ENCODE peak calls at places on chromosome 19, in nine cellular contexts. I is keratinocyte, A is neural progenitor cell, V is PC-9, P is HCT116, U is left lung, J is astrocyte of the spinal cord, W is cardiac muscle cell, K is WTC11. C is an unnamed sample.

GRCh38 chr19:53545271-53546065 is 7.5 kb downstream of the ZNF331 start:
- DNase-seq in I (no peak), A (no peak), V (peak), P (no peak), U (no peak), J (peak), W (no peak), K (no peak), C (no peak)

GRCh38 chr19:40689339-40690049 is 957 bp downstream of the NUMBL start:
- DNase-seq in I (no peak), A (peak), V (no peak), P (no peak), U (peak), J (no peak), W (no peak), K (peak), C (no peak)

GRCh38 chr19:35715981-35716734 is 1.6 kb upstream of the KMT2B start:
- DNase-seq in I (no peak), A (peak), V (peak), P (no peak), U (peak), J (no peak), W (no peak), K (no peak), C (no peak)

GRCh38 chr19:19697589-19697988 is 28.9 kb downstream of the ZNF101 start:
- DNase-seq in I (no peak), A (no peak), V (no peak), P (no peak), U (no peak), J (no peak), W (no peak), K (no peak), C (no peak)

GRCh38 chr19:46798713-46799112 is 10.3 kb upstream of the SLC1A5 start:
- DNase-seq in I (no peak), A (no peak), V (no peak), P (no peak), U (no peak), J (no peak), W (no peak), K (no peak), C (no peak)

GRCh38 chr19:13784731-13785452 is 10.4 kb upstream of the ZSWIM4 start:
- DNase-seq in I (no peak), A (peak), V (peak), P (peak), U (peak), J (peak), W (peak), K (peak), C (no peak)

GRCh38 chr19:33461256-33462111 is 60.1 kb downstream of the PEPD start:
- DNase-seq in I (no peak), A (no peak), V (no peak), P (no peak), U (no peak), J (no peak), W (no peak), K (no peak), C (no peak)

GRCh38 chr19:47699360-47699917 is 13.8 kb upstream of the EHD2 start:
- DNase-seq in I (no peak), A (peak), V (no peak), P (no peak), U (no peak), J (no peak), W (peak), K (peak), C (peak)

GRCh38 chr19:3292958-3293529 is 68.6 kb downstream of the CELF5 start:
- DNase-seq in I (no peak), A (no peak), V (no peak), P (no peak), U (no peak), J (no peak), W (no peak), K (no peak), C (no peak)

GRCh38 chr19:40703029-40703755 is 12.7 kb upstream of the NUMBL start:
- DNase-seq in I (no peak), A (no peak), V (no peak), P (no peak), U (no peak), J (no peak), W (no peak), K (no peak), C (no peak)

GRCh38 chr19:34088292-34088691 is 84.0 kb upstream of the LSM14A start:
- DNase-seq in I (no peak), A (no peak), V (no peak), P (no peak), U (no peak), J (no peak), W (no peak), K (no peak), C (no peak)

GRCh38 chr19:33450689-33451088 is 70.9 kb downstream of the PEPD start:
- DNase-seq in I (no peak), A (no peak), V (no peak), P (no peak), U (peak), J (no peak), W (no peak), K (no peak), C (no peak)

GRCh38 chr19:27746691-27747380 is 1466.1 kb downstream of the UQCRFS1 start:
- DNase-seq in I (no peak), A (peak), V (no peak), P (no peak), U (no peak), J (no peak), W (peak), K (peak), C (no peak)

GRCh38 chr19:35212241-35212640 is 16.3 kb downstream of the FAM187B start:
- DNase-seq in I (no peak), A (no peak), V (no peak), P (no peak), U (no peak), J (no peak), W (no peak), K (no peak), C (no peak)

GRCh38 chr19:2775556-2776430 is 7.3 kb downstream of the SGTA start:
- DNase-seq in I (no peak), A (no peak), V (no peak), P (no peak), U (peak), J (peak), W (peak), K (no peak), C (no peak)

GRCh38 chr19:29724102-29724641 is 9.1 kb upstream of the C19orf12 start:
- DNase-seq in I (no peak), A (peak), V (no peak), P (no peak), U (no peak), J (peak), W (peak), K (peak), C (no peak)

GRCh38 chr19:4745986-4746385 is 22.3 kb upstream of the DPP9 start:
- DNase-seq in I (no peak), A (no peak), V (no peak), P (no peak), U (no peak), J (no peak), W (no peak), K (no peak), C (no peak)

GRCh38 chr19:4748589-4748988 is 24.9 kb upstream of the DPP9 start:
- DNase-seq in I (no peak), A (no peak), V (no peak), P (no peak), U (no peak), J (no peak), W (no peak), K (no peak), C (no peak)

GRCh38 chr19:4744451-4745170 is 21.0 kb upstream of the DPP9 start:
- DNase-seq in I (no peak), A (no peak), V (no peak), P (no peak), U (peak), J (peak), W (peak), K (no peak), C (no peak)

GRCh38 chr19:4749870-4750269 is 26.2 kb upstream of the DPP9 start:
- DNase-seq in I (no peak), A (no peak), V (no peak), P (no peak), U (no peak), J (no peak), W (no peak), K (no peak), C (no peak)

GRCh38 chr19:4748185-4748584 is 24.5 kb upstream of the DPP9 start:
- DNase-seq in I (no peak), A (no peak), V (no peak), P (no peak), U (no peak), J (no peak), W (no peak), K (no peak), C (no peak)
- TF ChIP-seq CTCF in I (no peak), A (no peak), V (no peak), P (no peak), U (no peak), J (no peak), W (no peak), K (no peak), C (no peak)

GRCh38 chr19:39212377-39212742 is 8.3 kb upstream of the SYCN start:
- DNase-seq in I (no peak), A (peak), V (no peak), P (peak), U (peak), J (no peak), W (peak), K (peak), C (no peak)
- TF ChIP-seq CTCF in I (peak), A (peak), V (peak), P (peak), U (peak), J (peak), W (peak), K (peak), C (peak)

DNA sequence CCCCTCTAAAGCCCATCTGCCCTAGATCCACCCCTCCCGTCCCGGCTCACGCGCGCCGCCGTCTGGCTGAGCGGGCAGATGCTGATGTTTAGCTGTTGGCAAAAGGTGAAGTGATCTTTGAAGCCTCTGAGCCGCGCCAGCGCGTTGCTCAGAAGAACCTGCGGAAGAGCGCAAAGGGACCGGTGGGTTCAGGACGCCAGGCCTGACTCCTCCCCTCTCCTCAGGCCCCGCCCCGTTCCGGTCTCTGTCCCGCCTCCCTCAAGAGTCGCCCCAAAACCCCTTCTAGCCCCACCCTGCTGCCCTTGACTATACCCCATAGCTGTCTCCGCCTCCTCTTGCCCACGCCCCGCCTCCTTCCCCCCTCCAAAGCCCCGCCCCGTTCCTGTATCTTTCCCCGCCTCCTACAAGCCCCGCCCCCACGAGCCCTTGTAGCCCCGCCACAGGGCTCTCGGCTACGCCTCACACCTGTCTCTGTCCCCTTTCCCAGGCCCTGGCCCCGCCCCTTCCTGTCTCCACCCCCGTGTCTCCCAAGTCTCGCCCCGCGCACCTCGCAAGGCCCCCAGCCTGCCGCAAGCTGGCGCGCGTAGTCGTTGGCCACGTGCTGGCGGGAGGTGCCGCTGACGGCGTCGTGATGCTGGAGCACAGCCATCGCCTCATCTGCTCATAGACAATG is 9.5 kb downstream of the MAN2B1 start:
- DNase-seq in I (no peak), A (no peak), V (no peak), P (no peak), U (no peak), J (no peak), W (no peak), K (peak), C (no peak)
- TF ChIP-seq CTCF in I (no peak), A (no peak), V (no peak), P (no peak), U (no peak), J (peak), W (peak), K (peak), C (no peak)

GRCh38 chr19:843180-843835 is 2.5 kb downstream of the PRTN3 start:
- DNase-seq in I (no peak), A (peak), V (no peak), P (no peak), U (no peak), J (no peak), W (no peak), K (peak), C (no peak)
- TF ChIP-seq CTCF in I (no peak), A (peak), V (no peak), P (peak), U (no peak), J (no peak), W (no peak), K (no peak), C (no peak)

DNA sequence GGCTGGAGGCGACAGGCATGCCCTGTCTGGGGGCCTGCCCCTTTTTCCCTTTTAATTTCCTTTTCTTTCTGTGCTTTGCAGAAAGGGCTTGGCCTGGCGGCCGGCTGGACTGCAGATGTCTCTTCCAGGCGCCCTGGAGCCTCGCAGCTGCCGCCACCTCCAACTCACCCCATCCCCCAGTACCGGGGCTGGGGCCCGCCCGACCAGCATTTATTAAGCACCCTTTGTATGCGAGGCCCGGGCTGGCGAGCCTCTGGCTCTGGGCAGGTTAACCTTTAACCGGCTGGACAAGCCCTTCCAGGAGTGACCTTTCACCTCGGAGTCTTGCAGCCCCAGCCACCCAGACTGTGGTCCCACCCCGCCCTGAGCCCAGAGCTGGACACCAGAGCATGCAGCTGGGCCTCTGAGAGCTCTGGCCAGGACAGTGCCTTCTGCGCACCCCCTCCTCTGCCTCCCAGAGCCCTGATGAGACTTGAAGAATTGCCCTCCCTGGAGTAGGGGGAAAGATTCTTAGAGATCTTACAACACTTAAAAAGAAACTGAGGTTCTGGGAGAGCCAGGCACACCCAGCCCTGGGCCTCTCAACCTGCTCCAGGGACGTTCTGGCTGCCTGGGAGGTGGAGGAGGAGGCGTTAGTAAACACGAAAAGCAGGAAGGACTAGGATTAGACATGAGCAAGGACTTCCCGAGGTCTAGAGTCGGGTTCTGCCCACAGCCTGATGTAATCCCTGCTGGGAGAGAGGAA is 1.1 kb upstream of the NR2F6 start:
- DNase-seq in I (no peak), A (no peak), V (peak), P (no peak), U (peak), J (peak), W (peak), K (no peak), C (no peak)
- TF ChIP-seq CTCF in I (no peak), A (no peak), V (no peak), P (no peak), U (no peak), J (no peak), W (no peak), K (no peak), C (no peak)

GRCh38 chr19:50861025-50861424 is 6.3 kb downstream of the KLK3 start:
- DNase-seq in I (no peak), A (no peak), V (no peak), P (no peak), U (no peak), J (no peak), W (no peak), K (no peak), C (no peak)

GRCh38 chr19:50859849-50860248 is 5.1 kb downstream of the KLK3 start:
- DNase-seq in I (no peak), A (no peak), V (no peak), P (no peak), U (no peak), J (no peak), W (no peak), K (no peak), C (no peak)

GRCh38 chr19:50857366-50857765 is 2.7 kb downstream of the KLK3 start:
- DNase-seq in I (no peak), A (no peak), V (no peak), P (no peak), U (no peak), J (no peak), W (no peak), K (no peak), C (no peak)

GRCh38 chr19:50861496-50862286 is 7.0 kb downstream of the KLK3 start:
- DNase-seq in I (no peak), A (no peak), V (no peak), P (no peak), U (no peak), J (no peak), W (no peak), K (no peak), C (no peak)

DNA sequence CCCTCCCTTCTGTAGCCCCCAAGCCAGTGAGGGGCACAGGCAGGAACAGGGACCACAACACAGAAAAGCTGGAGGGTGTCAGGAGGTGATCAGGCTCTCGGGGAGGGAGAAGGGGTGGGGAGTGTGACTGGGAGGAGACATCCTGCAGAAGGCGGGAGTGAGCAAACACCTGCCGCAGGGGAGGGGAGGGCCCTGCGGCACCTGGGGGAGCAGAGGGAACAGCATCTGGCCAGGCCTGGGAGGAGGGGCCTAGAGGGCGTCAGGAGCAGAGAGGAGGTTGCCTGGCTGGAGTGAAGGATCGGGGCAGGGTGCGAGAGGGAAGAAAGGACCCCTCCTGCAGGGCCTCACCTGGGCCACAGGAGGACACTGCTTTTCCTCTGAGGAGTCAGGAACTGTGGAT is 4.2 kb downstream of the KLK3 start:
- DNase-seq in I (no peak), A (no peak), V (no peak), P (no peak), U (no peak), J (no peak), W (no peak), K (peak), C (no peak)
- TF ChIP-seq CTCF in I (no peak), A (no peak), V (no peak), P (no peak), U (no peak), J (no peak), W (no peak), K (no peak), C (no peak)

GRCh38 chr19:45505996-45506245 is 1.4 kb upstream of the VASP start:
- DNase-seq in I (no peak), A (no peak), V (no peak), P (no peak), U (no peak), J (no peak), W (no peak), K (no peak), C (no peak)

GRCh38 chr19:45505151-45505995 is 1.9 kb upstream of the VASP start:
- DNase-seq in I (no peak), A (no peak), V (no peak), P (no peak), U (no peak), J (peak), W (peak), K (no peak), C (no peak)

GRCh38 chr19:45506991-45507863 is at the start of gene VASP:
- DNase-seq in I (no peak), A (peak), V (peak), P (peak), U (peak), J (peak), W (peak), K (peak), C (peak)

GRCh38 chr19:45507864-45508680 is 793 bp downstream of the VASP start:
- DNase-seq in I (no peak), A (peak), V (no peak), P (no peak), U (no peak), J (no peak), W (no peak), K (peak), C (no peak)

DNA sequence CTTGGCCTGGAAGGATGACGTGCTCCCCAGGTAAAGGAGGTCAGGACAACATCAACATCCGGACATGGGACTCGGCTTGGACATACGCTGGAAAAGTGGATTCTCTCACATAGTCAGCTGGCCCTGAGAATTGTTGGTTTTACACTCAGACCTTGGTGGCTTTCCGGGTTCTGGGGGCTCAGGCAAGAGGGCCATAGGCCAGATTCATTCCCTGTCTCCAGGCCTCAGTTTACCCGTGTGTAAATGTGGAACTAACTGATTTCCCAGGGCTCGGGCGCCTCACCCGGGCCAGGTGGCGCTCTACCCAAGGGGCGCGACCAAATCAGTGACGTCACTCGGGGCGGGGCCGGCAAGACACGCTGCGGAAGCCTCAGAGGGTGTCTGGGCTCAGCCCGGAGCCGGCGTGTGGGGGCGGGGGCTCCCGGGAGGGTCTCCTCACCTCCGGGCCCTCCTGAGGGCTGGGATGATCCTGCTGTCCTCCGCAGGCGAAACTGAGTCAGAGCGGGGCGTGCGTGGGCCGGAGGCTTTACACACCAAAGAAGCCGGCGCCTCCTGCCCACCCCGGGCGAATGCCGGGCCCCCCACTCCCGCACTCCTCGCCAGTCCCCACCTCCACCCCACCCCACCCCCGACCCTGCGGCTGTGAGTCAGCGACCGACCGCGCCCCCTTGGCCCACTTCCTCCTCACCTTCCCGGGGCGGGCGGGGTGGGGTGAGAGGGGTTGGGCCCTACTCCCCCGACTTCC is 861 bp upstream of the VASP start:
- DNase-seq in I (no peak), A (peak), V (peak), P (peak), U (peak), J (peak), W (peak), K (peak), C (peak)
- TF ChIP-seq CTCF in I (peak), A (peak), V (peak), P (peak), U (peak), J (peak), W (peak), K (no peak), C (peak)

GRCh38 chr19:4723465-4724251 is at the start of gene DPP9:
- DNase-seq in I (peak), A (peak), V (peak), P (peak), U (peak), J (peak), W (peak), K (peak), C (peak)
- TF ChIP-seq CTCF in I (peak), A (peak), V (no peak), P (no peak), U (peak), J (peak), W (peak), K (no peak), C (peak)

DNA sequence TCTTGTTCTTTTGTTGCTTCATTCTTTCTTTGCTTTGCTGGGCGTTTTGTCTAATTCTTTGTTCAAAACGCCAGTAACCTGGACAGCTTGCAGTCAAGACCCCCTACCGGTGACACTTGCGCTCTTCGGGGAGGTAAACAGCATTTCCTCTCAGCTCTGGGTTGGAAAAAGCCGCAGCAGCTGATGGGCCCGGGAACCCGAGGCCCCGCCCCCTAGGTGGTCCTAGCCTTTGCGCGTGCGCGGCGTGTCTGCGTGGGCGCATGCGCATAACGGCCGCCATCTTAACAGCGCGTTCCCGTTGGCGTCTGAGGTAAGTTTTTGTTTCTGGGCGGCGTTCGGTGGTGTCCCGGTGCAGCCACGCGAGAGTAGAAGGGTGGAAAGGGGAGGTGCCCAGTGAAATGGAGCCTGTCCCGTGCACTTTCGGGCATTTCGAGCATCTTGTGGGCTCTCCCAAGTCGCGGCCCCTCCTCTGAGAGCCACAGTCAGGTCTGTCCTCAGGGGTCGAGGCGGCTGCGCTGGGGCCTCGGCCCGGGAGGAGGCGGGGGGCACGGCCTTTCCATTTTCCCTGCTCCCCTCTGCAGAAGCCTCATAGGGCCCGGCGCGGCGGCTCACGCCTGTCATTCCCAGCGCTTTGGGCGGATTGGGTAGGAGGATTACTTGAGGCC is at the start of gene ZNF559:
- DNase-seq in I (peak), A (peak), V (peak), P (peak), U (peak), J (peak), W (peak), K (peak), C (peak)
- TF ChIP-seq CTCF in I (peak), A (peak), V (peak), P (peak), U (peak), J (peak), W (peak), K (no peak), C (peak)

C was measured in D721Med.